ENCODE peak calls at places on chromosome 21, in nine cellular contexts. Q is hepatocyte; C is COR-L47; M is left ventricle myocardium inferior; F is non-pigmented ciliary epithelial cell; Y is CD8-positive, alpha-beta T cell; Z is Calu3; L is NT2/D1; D is kidney tubule cell. X is an unnamed sample.
A peak's percentile ranks its signal among the peaks of the same experiment; 100 is the strongest.

GRCh38 chr21:36994501-36995189 is 11.9 kb upstream of the RIPPLY3 start:
- DNase-seq in Z (no peak), L (no peak), F (no peak), C (no peak), Y (peak; percentile 21), M (no peak), Q (peak; percentile 48), D (peak; percentile 38), X (peak; percentile 20)

GRCh38 chr21:46100426-46100825 is 2.5 kb downstream of the COL6A2 start:
- DNase-seq in Y (no peak), D (no peak), F (no peak), C (no peak), Z (no peak), Q (peak; percentile 5), M (no peak), L (no peak), X (no peak)

GRCh38 chr21:31397939-31398338 is 53.9 kb upstream of the TIAM1 start:
- DNase-seq in C (no peak), Y (peak; percentile 43), M (no peak), Z (no peak), L (peak; percentile 25), D (no peak), F (no peak), Q (no peak), X (no peak)

GRCh38 chr21:36902793-36903192 is 63.7 kb downstream of the HLCS start:
- DNase-seq in C (no peak), D (peak; percentile 35), L (no peak), Z (no peak), M (no peak), F (no peak), Y (no peak), Q (no peak), X (no peak)

GRCh38 chr21:44518684-44519083 is 21.3 kb downstream of the KRTAP10-1 start:
- DNase-seq in F (no peak), C (no peak), Z (no peak), Q (no peak), D (no peak), L (no peak), Y (no peak), M (no peak), X (no peak)

GRCh38 chr21:37093977-37094376 is 20.9 kb downstream of the TTC3 start:
- DNase-seq in Z (no peak), F (no peak), L (no peak), Y (no peak), M (no peak), Q (no peak), D (no peak), C (no peak), X (no peak)

GRCh38 chr21:45537746-45538291 is 4.4 kb downstream of the SLC19A1 start:
- DNase-seq in C (no peak), Y (no peak), F (no peak), L (no peak), D (no peak), Z (no peak), Q (no peak), M (peak; percentile 6), X (no peak)

GRCh38 chr21:41043008-41043407 is 125.0 kb upstream of the BACE2 start:
- DNase-seq in D (no peak), F (no peak), Y (no peak), C (no peak), M (no peak), Q (no peak), Z (no peak), L (no peak), X (no peak)

GRCh38 chr21:35273331-35273730 is 224.2 kb upstream of the RUNX1 start:
- DNase-seq in C (no peak), F (no peak), Q (peak; percentile 28), M (no peak), D (no peak), L (no peak), Y (no peak), Z (peak; percentile 63), X (no peak)

GRCh38 chr21:38095220-38095619 is 161.6 kb upstream of the KCNJ15 start:
- DNase-seq in M (no peak), F (peak; percentile 14), C (no peak), Z (no peak), Q (no peak), L (no peak), D (peak; percentile 76), Y (no peak), X (no peak)

GRCh38 chr21:20882462-20883415 is 115.5 kb upstream of the NCAM2 start:
- DNase-seq in D (peak; percentile 15), C (peak; percentile 61), Z (peak; percentile 3), Q (peak; percentile 61), F (no peak), Y (no peak), M (no peak), L (peak; percentile 65), X (no peak)

GRCh38 chr21:45280178-45280821 is 7.4 kb downstream of the POFUT2 start:
- DNase-seq in Q (no peak), F (no peak), C (no peak), Z (no peak), Y (no peak), D (no peak), L (no peak), M (no peak), X (no peak)

GRCh38 chr21:38326429-38326828 is 69.6 kb downstream of the KCNJ15 start:
- DNase-seq in L (no peak), Y (no peak), Z (no peak), Q (no peak), D (no peak), M (no peak), F (no peak), C (no peak), X (no peak)

GRCh38 chr21:44593598-44594405 is 1.5 kb upstream of the KRTAP10-6 start:
- DNase-seq in F (no peak), Y (no peak), M (no peak), Q (no peak), D (peak; percentile 65), C (no peak), L (no peak), Z (no peak), X (no peak)

GRCh38 chr21:14591882-14592281 is 45.8 kb upstream of the SAMSN1 start:
- DNase-seq in L (no peak), Y (no peak), Z (no peak), M (no peak), F (peak; percentile 14), C (no peak), D (peak; percentile 9), Q (no peak), X (peak; percentile 18)

GRCh38 chr21:45164124-45164511 is 89.7 kb downstream of the ADARB1 start:
- DNase-seq in Y (no peak), C (no peak), Q (no peak), L (no peak), F (no peak), Z (no peak), M (no peak), D (no peak), X (no peak)

GRCh38 chr21:32212116-32212515 is 66.7 kb downstream of the MIS18A start:
- DNase-seq in C (no peak), F (no peak), D (no peak), Y (no peak), L (no peak), Q (no peak), Z (no peak), M (no peak), X (no peak)

GRCh38 chr21:26391166-26391565 is 181.9 kb downstream of the CYYR1 start:
- DNase-seq in Z (no peak), Y (no peak), D (peak; percentile 33), F (no peak), C (no peak), M (no peak), L (no peak), Q (no peak), X (no peak)

GRCh38 chr21:45019887-45020537 is 54.4 kb upstream of the ADARB1 start:
- DNase-seq in M (peak; percentile 14), Z (no peak), C (no peak), D (no peak), Y (no peak), L (no peak), Q (no peak), F (no peak), X (no peak)

GRCh38 chr21:30329203-30329868 is 8.2 kb downstream of the KRTAP27-1 start:
- DNase-seq in D (no peak), C (no peak), F (no peak), Z (no peak), Q (no peak), L (no peak), M (no peak), Y (no peak), X (no peak)

GRCh38 chr21:34065015-34065414 is 8.4 kb upstream of the MRPS6 start:
- DNase-seq in Q (no peak), Z (no peak), D (no peak), L (no peak), Y (no peak), C (no peak), M (no peak), F (no peak), X (no peak)